ENCODE peak calls at places on chromosomes 3 and 15, in five cellular contexts. One of them, this sample, is unnamed.

GRCh38 chr15:41908681-41909461 is 15.0 kb upstream of the SPTBN5 start:
- DNase-seq in activated CD4-positive, alpha-beta T cell treated with anti-CD3 and anti-CD28 coated beads for 24 hours: no peak
- DNase-seq in H1: no peak
- DNase-seq in left ventricle myocardium inferior: no peak
- DNase-seq in EL: no peak
- DNase-seq in this sample: no peak

GRCh38 chr3:50112462-50112861 is 23.7 kb downstream of the RBM5 start:
- DNase-seq in activated CD4-positive, alpha-beta T cell treated with anti-CD3 and anti-CD28 coated beads for 24 hours: no peak
- DNase-seq in EL: no peak
- DNase-seq in left ventricle myocardium inferior: no peak
- DNase-seq in H1: no peak
- DNase-seq in this sample: no peak

GRCh38 chr3:34206996-34207395 is 408.6 kb downstream of the PDCD6IP start:
- DNase-seq in EL: peak; percentile 36
- DNase-seq in activated CD4-positive, alpha-beta T cell treated with anti-CD3 and anti-CD28 coated beads for 24 hours: no peak
- DNase-seq in left ventricle myocardium inferior: no peak
- DNase-seq in H1: no peak
- DNase-seq in this sample: no peak

GRCh38 chr3:126127452-126127851 is 43.5 kb upstream of the SLC41A3 start:
- DNase-seq in EL: no peak
- DNase-seq in H1: peak; percentile 29
- DNase-seq in activated CD4-positive, alpha-beta T cell treated with anti-CD3 and anti-CD28 coated beads for 24 hours: no peak
- DNase-seq in left ventricle myocardium inferior: peak; percentile 6
- DNase-seq in this sample: no peak

GRCh38 chr3:53570709-53571108 is 76.3 kb downstream of the CACNA1D start:
- DNase-seq in activated CD4-positive, alpha-beta T cell treated with anti-CD3 and anti-CD28 coated beads for 24 hours: no peak
- DNase-seq in H1: no peak
- DNase-seq in left ventricle myocardium inferior: no peak
- DNase-seq in EL: peak; percentile 13
- DNase-seq in this sample: no peak

GRCh38 chr3:64291345-64291744 is 66.1 kb upstream of the PRICKLE2 start:
- DNase-seq in H1: no peak
- DNase-seq in activated CD4-positive, alpha-beta T cell treated with anti-CD3 and anti-CD28 coated beads for 24 hours: no peak
- DNase-seq in left ventricle myocardium inferior: no peak
- DNase-seq in EL: peak; percentile 90
- DNase-seq in this sample: no peak

GRCh38 chr3:102129774-102130608 is 280.7 kb downstream of the NFKBIZ start:
- DNase-seq in EL: peak; percentile 69
- DNase-seq in activated CD4-positive, alpha-beta T cell treated with anti-CD3 and anti-CD28 coated beads for 24 hours: no peak
- DNase-seq in H1: no peak
- DNase-seq in left ventricle myocardium inferior: peak; percentile 18
- DNase-seq in this sample: no peak

GRCh38 chr15:93146196-93146595 is 57.2 kb upstream of the RGMA start:
- DNase-seq in EL: no peak
- DNase-seq in H1: no peak
- DNase-seq in left ventricle myocardium inferior: no peak
- DNase-seq in activated CD4-positive, alpha-beta T cell treated with anti-CD3 and anti-CD28 coated beads for 24 hours: no peak
- DNase-seq in this sample: no peak

GRCh38 chr15:88835646-88836045 is 32.4 kb downstream of the ACAN start:
- DNase-seq in H1: no peak
- DNase-seq in activated CD4-positive, alpha-beta T cell treated with anti-CD3 and anti-CD28 coated beads for 24 hours: no peak
- DNase-seq in EL: peak; percentile 28
- DNase-seq in left ventricle myocardium inferior: no peak
- DNase-seq in this sample: no peak

GRCh38 chr3:169634618-169635236 is 28.8 kb downstream of the MECOM start:
- DNase-seq in left ventricle myocardium inferior: no peak
- DNase-seq in EL: no peak
- DNase-seq in activated CD4-positive, alpha-beta T cell treated with anti-CD3 and anti-CD28 coated beads for 24 hours: no peak
- DNase-seq in H1: no peak
- DNase-seq in this sample: no peak

GRCh38 chr3:62785384-62785783 is 89.8 kb downstream of the CADPS start:
- DNase-seq in left ventricle myocardium inferior: no peak
- DNase-seq in EL: no peak
- DNase-seq in activated CD4-positive, alpha-beta T cell treated with anti-CD3 and anti-CD28 coated beads for 24 hours: no peak
- DNase-seq in H1: no peak
- DNase-seq in this sample: no peak

GRCh38 chr3:134326760-134327593 is 47.3 kb downstream of the AMOTL2 start:
- DNase-seq in EL: peak; percentile 100
- DNase-seq in activated CD4-positive, alpha-beta T cell treated with anti-CD3 and anti-CD28 coated beads for 24 hours: no peak
- DNase-seq in H1: no peak
- DNase-seq in left ventricle myocardium inferior: peak; percentile 25
- DNase-seq in this sample: no peak

GRCh38 chr3:151328298-151329036 is 882 bp downstream of the P2RY13 start:
- DNase-seq in EL: no peak
- DNase-seq in left ventricle myocardium inferior: no peak
- DNase-seq in H1: no peak
- DNase-seq in activated CD4-positive, alpha-beta T cell treated with anti-CD3 and anti-CD28 coated beads for 24 hours: no peak
- DNase-seq in this sample: no peak

GRCh38 chr3:52230889-52231499 is 5.5 kb upstream of the TLR9 start:
- DNase-seq in activated CD4-positive, alpha-beta T cell treated with anti-CD3 and anti-CD28 coated beads for 24 hours: no peak
- DNase-seq in EL: no peak
- DNase-seq in H1: no peak
- DNase-seq in left ventricle myocardium inferior: no peak
- DNase-seq in this sample: no peak

GRCh38 chr3:54094926-54095325 is 27.4 kb upstream of the CACNA2D3 start:
- DNase-seq in H1: no peak
- DNase-seq in EL: no peak
- DNase-seq in activated CD4-positive, alpha-beta T cell treated with anti-CD3 and anti-CD28 coated beads for 24 hours: no peak
- DNase-seq in left ventricle myocardium inferior: no peak
- DNase-seq in this sample: no peak